ENCODE peak calls at places on chromosomes 13 and 19, in seven cellular contexts. U is epithelial cell of esophagus, K is brain microvascular endothelial cell, R is tibial nerve, O is fibroblast of the aortic adventitia, L is A673, F is K562. E is an unnamed sample.

GRCh38 chr13:96958286-96958891 is 35.9 kb downstream of the OXGR1 start:
- DNase-seq in U (peak), L (peak), R (no peak), O (peak), F (peak), K (peak), E (no peak)

GRCh38 chr13:106187092-106187491 is 348.4 kb downstream of the EFNB2 start:
- DNase-seq in L (no peak), R (no peak), U (no peak), F (no peak), K (no peak), O (no peak), E (no peak)

GRCh38 chr19:29854033-29854432 is 42.2 kb downstream of the CCNE1 start:
- DNase-seq in F (no peak), U (no peak), K (no peak), L (no peak), R (no peak), O (no peak), E (no peak)

GRCh38 chr13:48944221-48944620 is 31.5 kb upstream of the FNDC3A start:
- DNase-seq in U (no peak), F (no peak), R (no peak), K (no peak), O (peak), L (peak), E (no peak)

GRCh38 chr19:58317481-58318072 is 9.2 kb upstream of the ZSCAN22 start:
- DNase-seq in L (peak), U (peak), R (no peak), K (peak), O (peak), F (peak), E (no peak)

GRCh38 chr19:40740747-40741146 is 9.5 kb downstream of the ACTMAP start:
- DNase-seq in L (no peak), F (no peak), O (peak), R (peak), K (no peak), U (peak), E (no peak)

GRCh38 chr13:49026851-49027250 is 51.1 kb downstream of the FNDC3A start:
- DNase-seq in L (no peak), O (peak), U (no peak), R (no peak), K (no peak), F (no peak), E (no peak)

GRCh38 chr13:109332501-109333499 is 453.6 kb downstream of the IRS2 start:
- DNase-seq in R (no peak), U (no peak), K (no peak), O (no peak), F (no peak), L (no peak), E (no peak)

GRCh38 chr13:90302113-90302512 is 1045.4 kb upstream of the MIR17HG start:
- DNase-seq in K (peak), L (no peak), O (peak), U (peak), R (no peak), F (peak), E (no peak)

GRCh38 chr19:6828306-6828697 is 55.8 kb downstream of the VAV1 start:
- DNase-seq in O (no peak), K (no peak), R (no peak), L (no peak), F (peak), U (peak), E (no peak)

GRCh38 chr13:39930544-39931444 is 275.3 kb downstream of the COG6 start:
- DNase-seq in L (no peak), K (no peak), R (no peak), F (no peak), O (no peak), U (no peak), E (no peak)

GRCh38 chr19:6527893-6528543 is 2.8 kb upstream of the TNFSF9 start:
- DNase-seq in F (no peak), R (no peak), K (no peak), U (no peak), O (no peak), L (no peak), E (no peak)

GRCh38 chr19:27746691-27747380 is 1466.1 kb downstream of the UQCRFS1 start:
- DNase-seq in K (peak), U (peak), F (peak), L (no peak), O (peak), R (no peak), E (peak)

GRCh38 chr19:397321-397720 is 11.6 kb downstream of the C2CD4C start:
- DNase-seq in O (no peak), K (no peak), U (no peak), L (no peak), F (no peak), R (no peak), E (no peak)

GRCh38 chr19:2711175-2711936 is 8.9 kb upstream of the GNG7 start:
- DNase-seq in R (no peak), L (no peak), K (peak), O (peak), F (peak), U (peak), E (no peak)

GRCh38 chr13:79098603-79099002 is 307.5 kb downstream of the RBM26 start:
- DNase-seq in R (no peak), K (no peak), O (no peak), L (no peak), F (no peak), U (no peak), E (no peak)

GRCh38 chr19:19696386-19696785 is 27.7 kb downstream of the ZNF101 start:
- DNase-seq in O (no peak), F (no peak), U (no peak), K (no peak), R (no peak), L (no peak), E (peak)
- TF ChIP-seq CTCF in O (no peak), F (no peak), U (no peak), K (no peak), R (no peak), L (no peak), E (no peak)

GRCh38 chr19:4194353-4194752 is 11.9 kb downstream of the ANKRD24 start:
- DNase-seq in U (no peak), R (no peak), K (no peak), O (no peak), L (no peak), F (no peak), E (no peak)
- TF ChIP-seq CTCF in U (no peak), R (no peak), K (no peak), O (no peak), L (no peak), F (no peak), E (no peak)

DNA sequence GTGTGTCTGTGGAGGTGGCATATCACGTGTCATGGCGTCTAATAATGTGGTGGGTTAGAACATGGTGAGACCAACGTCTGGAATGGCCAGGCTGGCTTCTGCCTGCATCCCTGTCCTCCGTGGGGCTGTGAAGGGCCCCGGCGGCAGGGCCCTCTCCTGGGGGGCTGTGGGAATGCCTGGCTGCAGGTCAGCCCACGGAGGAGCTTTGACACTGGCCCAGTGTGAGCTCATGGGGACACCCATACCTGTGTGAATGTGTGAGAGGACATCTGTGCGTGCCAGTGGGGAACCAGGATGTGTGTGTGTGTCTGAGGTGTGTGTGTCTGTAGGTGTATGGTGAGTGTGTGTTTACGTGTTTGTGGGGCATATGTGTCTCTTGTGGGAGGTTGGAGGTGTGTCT is 300.1 kb downstream of the TEX29 start:
- DNase-seq in K (no peak), R (no peak), U (no peak), O (no peak), F (no peak), L (no peak), E (peak)
- TF ChIP-seq CTCF in K (no peak), R (no peak), U (no peak), O (no peak), F (no peak), L (no peak), E (no peak)

GRCh38 chr19:8454218-8454617 is 9.4 kb downstream of the HNRNPM start:
- DNase-seq in O (no peak), L (no peak), F (no peak), R (no peak), U (no peak), K (no peak), E (no peak)

GRCh38 chr19:8457802-8458201 is 13.0 kb downstream of the HNRNPM start:
- DNase-seq in O (peak), K (no peak), R (no peak), L (no peak), U (no peak), F (no peak), E (no peak)

GRCh38 chr19:8457209-8457608 is 12.4 kb downstream of the HNRNPM start:
- DNase-seq in O (no peak), R (no peak), L (no peak), U (no peak), K (no peak), F (no peak), E (no peak)

GRCh38 chr19:8455018-8455417 is 10.2 kb downstream of the HNRNPM start:
- DNase-seq in K (no peak), R (no peak), O (no peak), L (no peak), F (no peak), U (no peak), E (no peak)

DNA sequence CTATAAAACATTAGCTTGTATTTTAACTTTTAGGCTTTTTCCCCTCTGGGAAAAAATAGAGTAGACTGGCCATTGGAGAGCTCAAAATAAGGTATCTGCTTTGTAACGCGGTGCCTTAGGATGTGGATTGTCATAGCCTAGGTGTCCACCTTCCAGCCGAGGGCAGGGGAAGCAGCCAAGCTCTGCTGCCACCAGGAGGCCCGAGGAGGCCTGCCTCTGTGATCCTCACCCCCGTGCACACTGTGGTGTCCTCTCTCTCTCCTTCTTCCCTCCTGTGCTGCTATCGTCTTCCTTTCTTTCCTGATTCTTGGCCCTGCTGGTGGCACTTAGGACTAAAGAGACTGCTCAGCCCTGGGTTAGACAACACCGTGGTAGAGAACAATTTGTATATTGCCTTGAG is 11.3 kb downstream of the HNRNPM start:
- DNase-seq in F (no peak), R (no peak), O (no peak), U (no peak), K (no peak), L (no peak), E (no peak)
- TF ChIP-seq CTCF in F (peak), R (no peak), O (peak), U (peak), K (peak), L (no peak), E (peak)